ENCODE peak calls at places on chromosomes 4 and X, in six cellular contexts. R is A549, Q is ovary, M is SK-N-SH, I is stomach, K is esophagus muscularis mucosa. X is an unnamed sample.

GRCh38 chr4:73045894-73046293 is 23.6 kb downstream of the COX18 start:
- DNase-seq in R (no peak), Q (no peak), M (no peak), I (no peak), K (no peak), X (no peak)

GRCh38 chr4:184097240-184097619 is 120.4 kb downstream of the ENPP6 start:
- DNase-seq in R (no peak), Q (peak; percentile 83), M (no peak), I (peak; percentile 37), K (no peak), X (peak; percentile 81)

GRCh38 chr4:41192136-41192535 is 22.2 kb downstream of the APBB2 start:
- DNase-seq in R (no peak), Q (no peak), M (no peak), I (no peak), K (no peak), X (no peak)

GRCh38 chr4:111475001-111475400 is 670.3 kb upstream of the FAM241A start:
- DNase-seq in R (no peak), Q (no peak), M (peak; percentile 1), I (no peak), K (no peak), X (no peak)

GRCh38 chrX:134520860-134521390 is 61.0 kb downstream of the HPRT1 start:
- DNase-seq in R (peak; percentile 50), Q (no peak), M (peak; percentile 61), I (no peak), K (no peak), X (no peak)

GRCh38 chr4:106502106-106502699 is 133.6 kb upstream of the GIMD1 start:
- DNase-seq in R (peak; percentile 18), Q (peak; percentile 58), M (peak; percentile 62), I (peak; percentile 64), K (no peak), X (no peak)

GRCh38 chr4:101458914-101459313 is 111.6 kb upstream of the PPP3CA start:
- DNase-seq in R (no peak), Q (no peak), M (no peak), I (no peak), K (no peak), X (no peak)

GRCh38 chr4:40856836-40857362 is 107.1 kb downstream of the NSUN7 start:
- DNase-seq in R (peak; percentile 55), Q (peak; percentile 81), M (peak; percentile 96), I (peak; percentile 65), K (no peak), X (peak; percentile 77)

GRCh38 chr4:98642991-98643426 is 15.4 kb downstream of the TSPAN5 start:
- DNase-seq in R (peak; percentile 25), Q (no peak), M (no peak), I (no peak), K (no peak), X (no peak)

GRCh38 chr4:113979973-113980615 is 647 bp upstream of the ARSJ start:
- DNase-seq in R (no peak), Q (no peak), M (no peak), I (no peak), K (no peak), X (no peak)

GRCh38 chr4:64144994-64145393 is 264.3 kb downstream of the TECRL start:
- DNase-seq in R (no peak), Q (no peak), M (no peak), I (peak; percentile 60), K (no peak), X (no peak)

GRCh38 chr4:139824882-139825522 is 159.4 kb downstream of the MGST2 start:
- DNase-seq in R (no peak), Q (no peak), M (no peak), I (no peak), K (no peak), X (no peak)

GRCh38 chr4:114250439-114250891 is 271.0 kb upstream of the ARSJ start:
- DNase-seq in R (no peak), Q (no peak), M (no peak), I (no peak), K (no peak), X (no peak)

DNA sequence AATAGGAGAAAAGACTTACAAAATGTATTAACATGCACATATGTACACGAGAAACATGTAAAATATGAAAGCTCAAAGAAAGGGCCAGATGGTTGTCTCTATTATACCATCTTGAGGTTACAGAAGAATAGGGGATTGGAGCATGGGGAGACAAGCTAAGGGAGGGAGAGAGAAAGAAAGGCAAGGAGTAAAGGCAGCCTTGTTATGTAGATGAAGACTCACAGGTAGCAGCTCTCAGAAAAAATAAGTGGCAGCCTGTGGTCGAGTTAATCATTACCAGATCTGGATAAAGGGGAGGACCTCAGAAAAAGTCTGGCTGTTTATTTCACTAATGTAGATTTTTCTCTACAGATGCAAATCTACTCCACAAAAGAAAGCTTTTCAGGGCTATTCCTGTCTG is 26.6 kb upstream of the PPP1R2C start:
- DNase-seq in R (no peak), Q (no peak), M (no peak), I (no peak), K (no peak), X (no peak)
- H3K4me1 ChIP-seq in R (no peaks in the 10 kb centered on the region), Q (no peaks in the 10 kb centered on the region), M (no peaks in the 10 kb centered on the region), I (no peaks in the 10 kb centered on the region), K (no peaks in the 10 kb centered on the region), X (no peaks in the 10 kb centered on the region)

GRCh38 chrX:48515842-48516241 is 5.8 kb upstream of the EBP start:
- DNase-seq in R (no peak), Q (no peak), M (no peak), I (no peak), K (no peak), X (no peak)
- TF ChIP-seq EP300 in R (no peak), Q (no peak), M (no peak), I (no peak), K (no peak), X (no peak)

GRCh38 chr4:13611283-13611842 is 16.2 kb downstream of the BOD1L1 start:
- DNase-seq in R (no peak), Q (no peak), M (no peak), I (no peak), K (no peak), X (no peak)
- H3K4me1 ChIP-seq in R (no peaks in the 10 kb centered on the region), Q (no peaks in the 10 kb centered on the region), M (no peaks in the 10 kb centered on the region), I (no peaks in the 10 kb centered on the region), K (peaks cover 5% of the 10 kb centered on the region), X (peaks cover 20% of the 10 kb centered on the region)

DNA sequence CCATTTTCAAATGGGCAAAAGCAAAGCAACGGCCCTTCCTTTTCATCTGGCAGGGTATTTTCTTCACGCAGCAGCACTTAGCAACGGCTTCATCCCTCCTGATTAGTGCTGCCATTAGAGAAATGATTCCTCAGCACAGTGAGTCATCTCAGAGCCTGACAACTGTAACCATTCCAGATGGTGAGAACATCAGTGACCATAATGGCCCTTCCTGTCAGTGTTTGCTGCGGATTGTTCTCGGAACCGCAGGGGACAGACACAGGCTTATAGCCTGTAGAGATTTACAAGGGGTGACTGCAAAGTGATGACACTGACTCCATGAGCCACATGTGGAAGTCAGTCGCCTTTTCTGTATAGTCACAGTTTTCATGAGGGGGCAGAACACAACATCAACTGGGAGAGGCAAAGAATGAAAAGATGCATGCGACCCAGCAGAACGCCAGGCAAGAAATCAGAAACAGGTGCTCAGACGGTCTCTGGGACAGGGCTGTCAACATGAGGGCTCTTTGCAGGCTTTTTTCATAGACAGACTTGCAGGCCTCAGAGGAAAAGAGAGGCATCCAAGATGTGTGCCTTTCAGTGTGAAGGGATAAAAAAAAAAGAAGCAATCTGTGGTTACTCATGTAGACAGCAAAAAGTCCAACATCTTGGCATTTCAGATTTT is 69.9 kb upstream of the FBXW7 start:
- DNase-seq in R (no peak), Q (no peak), M (peak; percentile 30), I (no peak), K (no peak), X (no peak)
- TF ChIP-seq EP300 in R (no peak), Q (no peak), M (no peak), I (no peak), K (no peak), X (no peak)

X was measured in sigmoid colon.